ENCODE peak calls at places on chromosome 20, in nine cellular contexts. W is thoracic aorta; H is ovary; Z is breast epithelium; I is CD8-positive, alpha-beta T cell; L is lower lobe of right lung; Q is osteocyte; U is psoas muscle; F is foreskin keratinocyte. T is an unnamed sample.

GRCh38 chr20:8344106-8344505 is 212.0 kb downstream of the PLCB1 start:
- DNase-seq in W (no peak), H (no peak), Z (no peak), I (no peak), L (no peak), Q (no peak), U (no peak), F (no peak), T (no peak)

GRCh38 chr20:32359633-32360332 is 1.7 kb downstream of the ASXL1 start:
- DNase-seq in W (no peak), H (no peak), Z (no peak), I (no peak), L (no peak), Q (no peak), U (no peak), F (peak; percentile 45), T (no peak)

GRCh38 chr20:45254867-45255266 is 503 bp upstream of the SLPI start:
- DNase-seq in W (no peak), H (no peak), Z (no peak), I (no peak), L (no peak), Q (no peak), U (no peak), F (peak; percentile 48), T (peak; percentile 26)

GRCh38 chr20:8786383-8786782 is 282.5 kb upstream of the PLCB4 start:
- DNase-seq in W (no peak), H (no peak), Z (no peak), I (no peak), L (no peak), Q (no peak), U (no peak), F (no peak), T (no peak)

GRCh38 chr20:2752631-2753455 is 47.6 kb downstream of the CPXM1 start:
- DNase-seq in W (no peak), H (peak; percentile 71), Z (no peak), I (no peak), L (peak; percentile 64), Q (no peak), U (no peak), F (no peak), T (no peak)

GRCh38 chr20:61560361-61560853 is 308.3 kb downstream of the CDH4 start:
- DNase-seq in W (no peak), H (no peak), Z (no peak), I (no peak), L (peak; percentile 56), Q (no peak), U (no peak), F (peak; percentile 13), T (no peak)

GRCh38 chr20:555933-556332 is 12.3 kb upstream of the CSNK2A1 start:
- DNase-seq in W (no peak), H (no peak), Z (no peak), I (no peak), L (no peak), Q (no peak), U (no peak), F (no peak), T (no peak)

GRCh38 chr20:31566332-31566657 is 38.8 kb upstream of the ID1 start:
- DNase-seq in W (no peak), H (no peak), Z (no peak), I (no peak), L (no peak), Q (no peak), U (no peak), F (no peak), T (no peak)

GRCh38 chr20:31857861-31858835 is 12.2 kb downstream of the DUSP15 start:
- DNase-seq in W (no peak), H (peak; percentile 20), Z (no peak), I (no peak), L (no peak), Q (no peak), U (peak; percentile 41), F (no peak), T (peak; percentile 77)

GRCh38 chr20:21767739-21768223 is 62.3 kb downstream of the PAX1 start:
- DNase-seq in W (no peak), H (no peak), Z (peak; percentile 55), I (no peak), L (peak; percentile 46), Q (no peak), U (no peak), F (no peak), T (no peak)

GRCh38 chr20:55067158-55067825 is 591.9 kb downstream of the DOK5 start:
- DNase-seq in W (no peak), H (no peak), Z (no peak), I (no peak), L (no peak), Q (no peak), U (no peak), F (no peak), T (no peak)

GRCh38 chr20:38932457-38933120 is 6.4 kb downstream of the FAM83D start:
- DNase-seq in W (no peak), H (no peak), Z (no peak), I (no peak), L (no peak), Q (no peak), U (no peak), F (peak; percentile 49), T (no peak)

GRCh38 chr20:38180781-38181180 is 15.7 kb upstream of the TGM2 start:
- DNase-seq in W (no peak), H (no peak), Z (no peak), I (no peak), L (no peak), Q (no peak), U (no peak), F (no peak), T (no peak)

GRCh38 chr20:37868998-37869861 is 33.7 kb upstream of the VSTM2L start:
- DNase-seq in W (no peak), H (no peak), Z (no peak), I (no peak), L (no peak), Q (no peak), U (no peak), F (no peak), T (peak; percentile 51)

GRCh38 chr20:46363874-46364669 is 42.3 kb downstream of the ELMO2 start:
- DNase-seq in W (peak; percentile 68), H (peak; percentile 92), Z (peak; percentile 83), I (peak; percentile 88), L (peak; percentile 89), Q (peak; percentile 95), U (peak; percentile 94), F (peak; percentile 71), T (peak; percentile 94)

GRCh38 chr20:6692566-6693168 is 74.8 kb upstream of the BMP2 start:
- DNase-seq in W (no peak), H (no peak), Z (no peak), I (no peak), L (no peak), Q (no peak), U (peak; percentile 63), F (no peak), T (no peak)

GRCh38 chr20:2799688-2800589 is 488 bp downstream of the CPXM1 start:
- DNase-seq in W (no peak), H (peak; percentile 61), Z (no peak), I (no peak), L (no peak), Q (no peak), U (no peak), F (no peak), T (peak; percentile 59)

GRCh38 chr20:5864873-5865582 is 85.3 kb downstream of the TRMT6 start:
- DNase-seq in W (no peak), H (peak; percentile 38), Z (no peak), I (no peak), L (no peak), Q (no peak), U (no peak), F (peak; percentile 65), T (no peak)

GRCh38 chr20:14142964-14143627 is 147.8 kb downstream of the MACROD2 start:
- DNase-seq in W (no peak), H (no peak), Z (no peak), I (no peak), L (no peak), Q (no peak), U (no peak), F (peak; percentile 46), T (no peak)

GRCh38 chr20:14148042-14148441 is 152.7 kb downstream of the MACROD2 start:
- DNase-seq in W (no peak), H (no peak), Z (no peak), I (no peak), L (no peak), Q (no peak), U (no peak), F (no peak), T (no peak)

DNA sequence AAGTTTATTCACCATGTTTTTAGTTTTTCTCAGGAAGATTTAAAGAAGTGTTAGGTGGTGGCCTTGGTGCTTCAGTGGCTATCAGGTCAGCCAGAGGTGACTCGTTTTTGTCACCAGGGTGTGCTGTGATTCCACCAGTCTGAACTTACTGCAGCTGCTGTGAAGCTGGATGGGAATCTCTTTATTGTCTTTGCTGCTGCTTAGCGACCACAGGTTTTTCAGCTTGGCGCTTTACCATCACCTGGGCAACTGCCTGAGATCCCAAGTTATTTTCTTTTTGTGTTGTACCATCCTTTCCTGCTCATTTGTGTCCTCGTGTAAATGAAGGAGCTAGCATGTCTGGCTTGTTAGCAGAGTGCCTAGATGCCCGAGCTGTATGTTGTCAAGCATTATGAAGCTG is 146.9 kb downstream of the MACROD2 start:
- DNase-seq in W (no peak), H (peak; percentile 40), Z (no peak), I (no peak), L (no peak), Q (no peak), U (no peak), F (peak; percentile 63), T (no peak)
- TF ChIP-seq CTCF in W (peak; percentile 17), H (no peak), Z (peak; percentile 41), I (no peak), L (peak; percentile 48), Q (peak; percentile 37), U (peak; percentile 48), F (peak; percentile 79), T (peak; percentile 39)

GRCh38 chr20:59308493-59309201 is 8.2 kb downstream of the EDN3 start:
- DNase-seq in W (no peak), H (no peak), Z (no peak), I (no peak), L (no peak), Q (no peak), U (no peak), F (no peak), T (no peak)
- TF ChIP-seq CTCF in W (no peak), H (no peak), Z (no peak), I (no peak), L (no peak), Q (no peak), U (no peak), F (no peak), T (no peak)

GRCh38 chr20:63397946-63398450 is 36.8 kb upstream of the CHRNA4 start:
- DNase-seq in W (no peak), H (no peak), Z (no peak), I (no peak), L (no peak), Q (no peak), U (no peak), F (no peak), T (no peak)
- TF ChIP-seq CTCF in W (no peak), H (no peak), Z (no peak), I (no peak), L (no peak), Q (no peak), U (no peak), F (no peak), T (no peak)

DNA sequence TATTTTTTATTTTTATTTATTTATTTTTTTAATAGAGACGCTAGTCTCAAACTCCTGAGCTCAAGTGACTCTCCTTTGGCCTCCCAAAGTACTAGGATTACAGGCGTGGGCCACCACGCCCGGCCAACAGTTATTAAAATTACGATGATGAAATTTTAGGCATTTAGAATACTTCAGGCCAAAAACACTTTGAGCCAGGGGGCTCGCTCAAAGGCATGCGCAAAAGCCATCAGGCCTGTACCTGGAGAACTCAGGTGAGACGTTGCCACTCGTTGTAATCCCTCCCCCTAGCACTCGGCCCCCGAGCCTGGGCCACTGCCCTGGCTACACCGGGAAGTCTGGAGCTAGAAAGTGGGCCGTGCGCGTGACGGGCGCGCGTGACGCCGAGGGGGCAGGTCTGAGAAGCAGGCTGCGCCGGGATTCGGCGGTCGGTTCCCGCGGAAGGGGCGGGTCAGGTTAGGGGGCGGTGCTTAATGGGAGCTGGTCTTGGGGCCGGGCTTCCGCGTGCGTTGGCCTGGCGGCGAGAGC is 337 bp upstream of the CBFA2T2 start:
- DNase-seq in W (peak; percentile 94), H (peak; percentile 100), Z (peak; percentile 100), I (peak; percentile 99), L (peak; percentile 100), Q (peak; percentile 100), U (peak; percentile 100), F (peak; percentile 92), T (peak; percentile 99)
- TF ChIP-seq CTCF in W (no peak), H (no peak), Z (no peak), I (no peak), L (no peak), Q (no peak), U (no peak), F (no peak), T (no peak)